ENCODE peak calls at places on chromosomes 16 and 17, in six cellular contexts. P is PC-9, F is fibroblast of lung, H is SK-N-SH, I is esophagus squamous epithelium, T is neuronal stem cell. N is an unnamed sample.
A peak's percentile ranks its signal among the peaks of the same experiment; 100 is the strongest.

GRCh38 chr17:36721560-36722120 is 120.3 kb downstream of the MRM1 start:
- DNase-seq in P (no peak), F (no peak), H (no peak), I (no peak), T (no peak), N (no peak)

GRCh38 chr16:88702364-88703210 is 3.6 kb downstream of the RNF166 start:
- DNase-seq in P (no peak), F (no peak), H (no peak), I (no peak), T (no peak), N (no peak)

GRCh38 chr17:42618442-42619150 is 9.1 kb downstream of the TUBG1 start:
- DNase-seq in P (peak; percentile 79), F (peak; percentile 24), H (peak; percentile 55), I (no peak), T (no peak), N (peak; percentile 76)

GRCh38 chr17:82449883-82450356 is 632 bp downstream of the CYBC1 start:
- DNase-seq in P (no peak), F (no peak), H (no peak), I (no peak), T (no peak), N (no peak)

GRCh38 chr16:49754495-49755290 is 101.2 kb downstream of the ZNF423 start:
- DNase-seq in P (no peak), F (peak; percentile 69), H (peak; percentile 50), I (no peak), T (peak; percentile 81), N (peak; percentile 16)

GRCh38 chr17:67481808-67482207 is 104.7 kb downstream of the PITPNC1 start:
- DNase-seq in P (no peak), F (peak; percentile 37), H (no peak), I (no peak), T (no peak), N (no peak)

GRCh38 chr17:35540589-35541404 is 3.3 kb upstream of the SLFN12L start:
- DNase-seq in P (no peak), F (peak; percentile 15), H (no peak), I (peak; percentile 16), T (no peak), N (peak; percentile 71)

GRCh38 chr17:76217081-76217480 is 23.2 kb downstream of the RNF157 start:
- DNase-seq in P (no peak), F (no peak), H (no peak), I (no peak), T (no peak), N (no peak)

GRCh38 chr16:977896-978295 is 3.7 kb upstream of the SOX8 start:
- DNase-seq in P (no peak), F (no peak), H (no peak), I (no peak), T (no peak), N (no peak)

GRCh38 chr16:75385507-75386152 is 47.7 kb downstream of the CFDP1 start:
- DNase-seq in P (peak; percentile 64), F (peak; percentile 80), H (peak; percentile 49), I (no peak), T (peak; percentile 29), N (peak; percentile 76)

GRCh38 chr17:78958556-78959191 is 21.0 kb downstream of the LGALS3BP start:
- DNase-seq in P (peak; percentile 61), F (peak; percentile 59), H (no peak), I (no peak), T (no peak), N (peak; percentile 80)

GRCh38 chr17:41065829-41066624 is at the start of gene KRTAP2-4:
- DNase-seq in P (peak; percentile 63), F (peak; percentile 99), H (no peak), I (no peak), T (no peak), N (no peak)

GRCh38 chr17:57408064-57408811 is 151.9 kb downstream of the MSI2 start:
- DNase-seq in P (peak; percentile 66), F (peak; percentile 42), H (no peak), I (no peak), T (no peak), N (no peak)

GRCh38 chr17:29565643-29566472 is 979 bp downstream of the ABHD15 start:
- DNase-seq in P (peak; percentile 52), F (no peak), H (peak; percentile 64), I (no peak), T (peak; percentile 20), N (peak; percentile 86)

GRCh38 chr16:56107944-56108583 is 83.2 kb upstream of the GNAO1 start:
- DNase-seq in P (no peak), F (no peak), H (no peak), I (no peak), T (no peak), N (no peak)

GRCh38 chr16:278863-279366 is 1.5 kb upstream of the ARHGDIG start:
- DNase-seq in P (peak; percentile 58), F (peak; percentile 51), H (no peak), I (no peak), T (no peak), N (peak; percentile 79)

GRCh38 chr16:87527055-87527724 is 34.4 kb upstream of the ZCCHC14 start:
- DNase-seq in P (no peak), F (no peak), H (no peak), I (no peak), T (no peak), N (no peak)

GRCh38 chr17:72590882-72591499 is 470.2 kb downstream of the SOX9 start:
- DNase-seq in P (peak; percentile 36), F (no peak), H (no peak), I (no peak), T (no peak), N (peak; percentile 20)

GRCh38 chr17:64304512-64304911 is 41.5 kb upstream of the TEX2 start:
- DNase-seq in P (no peak), F (no peak), H (no peak), I (no peak), T (no peak), N (peak; percentile 63)

GRCh38 chr17:36978810-36979584 is 30.2 kb downstream of the AATF start:
- DNase-seq in P (no peak), F (peak; percentile 58), H (no peak), I (no peak), T (peak; percentile 9), N (no peak)

GRCh38 chr17:79607941-79608728 is 2.7 kb downstream of the RBFOX3 start:
- DNase-seq in P (no peak), F (peak; percentile 29), H (peak; percentile 58), I (no peak), T (peak; percentile 64), N (no peak)

DNA sequence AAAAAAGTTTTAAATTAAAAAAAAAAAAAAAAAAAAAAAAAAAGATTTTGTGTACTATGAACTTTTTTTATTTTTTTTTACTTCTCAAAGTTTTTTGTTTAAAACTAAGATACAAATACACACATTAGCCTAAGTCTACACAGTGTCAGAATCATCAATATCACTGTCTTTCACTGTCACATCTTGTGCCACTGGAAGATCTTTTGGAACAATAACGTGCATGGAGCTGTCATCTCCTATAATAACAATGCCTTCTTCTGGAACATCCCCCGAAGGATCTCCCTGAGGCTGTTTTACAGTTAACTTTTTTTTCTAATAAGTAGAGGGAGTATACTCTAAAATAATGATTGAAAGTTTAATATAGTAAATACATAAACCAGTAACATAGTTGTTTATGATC is 295.7 kb downstream of the KCNJ2 start:
- DNase-seq in P (no peak), F (no peak), H (no peak), I (no peak), T (no peak), N (no peak)
- H3K27ac ChIP-seq in P (no peak overlapping the region), F (no peak overlapping the region), H (no peak overlapping the region), I (no peak overlapping the region), T (no peak overlapping the region), N (no peak overlapping the region)

DNA sequence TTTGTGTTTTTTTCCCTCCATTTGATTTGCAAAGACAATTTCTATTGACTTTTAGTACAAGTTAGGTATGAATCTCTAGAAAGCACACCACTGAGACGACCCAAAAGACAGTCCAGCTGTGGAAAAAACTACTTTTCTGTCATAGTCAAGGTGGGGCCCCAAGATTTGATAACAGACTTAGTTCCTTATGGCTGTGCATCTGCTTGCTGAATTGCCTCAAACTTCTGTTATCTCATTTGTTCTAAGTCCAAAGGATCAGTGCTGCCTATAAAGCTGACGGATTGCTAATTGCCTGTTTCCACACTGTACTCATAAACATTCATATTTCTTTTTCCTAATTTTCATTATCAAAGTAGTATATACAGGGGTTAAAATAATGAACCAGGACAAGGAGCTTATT is 180.8 kb downstream of the SPECC1 start:
- DNase-seq in P (no peak), F (no peak), H (no peak), I (no peak), T (no peak), N (peak; percentile 88)
- H3K27ac ChIP-seq in P (no peak overlapping the region), F (no peak overlapping the region), H (peak overlapping the region; percentile 73), I (no peak overlapping the region), T (no peak overlapping the region), N (peak overlapping the region; percentile 52)

GRCh38 chr16:23121024-23121423 is 28.2 kb downstream of the USP31 start:
- DNase-seq in P (no peak), F (no peak), H (no peak), I (no peak), T (no peak), N (no peak)
- H3K27ac ChIP-seq in P (no peak overlapping the region), F (no peak overlapping the region), H (peak overlapping the region; percentile 60), I (peak overlapping the region; percentile 80), T (no peak overlapping the region), N (no peak overlapping the region)

GRCh38 chr17:16378631-16379282 is 2.1 kb upstream of the UBB start:
- DNase-seq in P (peak; percentile 72), F (no peak), H (no peak), I (no peak), T (no peak), N (peak; percentile 45)
- H3K27ac ChIP-seq in P (peak overlapping the region; percentile 61), F (peak overlapping the region; percentile 0), H (peak overlapping the region; percentile 75), I (peak overlapping the region; percentile 96), T (no peak overlapping the region), N (no peak overlapping the region)

GRCh38 chr16:7221157-7221556 is 111.5 kb upstream of the RBFOX1 start:
- DNase-seq in P (no peak), F (no peak), H (no peak), I (no peak), T (no peak), N (no peak)
- H3K27ac ChIP-seq in P (no peak overlapping the region), F (no peak overlapping the region), H (no peak overlapping the region), I (no peak overlapping the region), T (no peak overlapping the region), N (no peak overlapping the region)

GRCh38 chr16:1996175-1996574 is 6.4 kb downstream of the SYNGR3 start:
- DNase-seq in P (no peak), F (no peak), H (no peak), I (no peak), T (no peak), N (no peak)

GRCh38 chr16:1992475-1993292 is 2.9 kb downstream of the SYNGR3 start:
- DNase-seq in P (no peak), F (no peak), H (no peak), I (no peak), T (no peak), N (no peak)

GRCh38 chr16:1991135-1991551 is 1.4 kb downstream of the SYNGR3 start:
- DNase-seq in P (no peak), F (no peak), H (no peak), I (no peak), T (no peak), N (peak; percentile 34)

GRCh38 chr16:1991588-1992474 is 2.1 kb downstream of the SYNGR3 start:
- DNase-seq in P (peak; percentile 60), F (peak; percentile 81), H (peak; percentile 84), I (peak; percentile 82), T (peak; percentile 92), N (peak; percentile 93)

GRCh38 chr16:1993731-1994131 is 4.0 kb downstream of the SYNGR3 start:
- DNase-seq in P (peak; percentile 81), F (no peak), H (no peak), I (no peak), T (no peak), N (peak; percentile 17)
- H3K27ac ChIP-seq in P (peak overlapping the region; percentile 45), F (no peak overlapping the region), H (no peak overlapping the region), I (peak overlapping the region; percentile 46), T (no peak overlapping the region), N (no peak overlapping the region)